ENCODE peak calls at places on chromosomes 13 and 19, in nine cellular contexts. One of them, this sample, is unnamed.

GRCh38 chr19:57632987-57633831 is at the start of gene ZNF211:
- DNase-seq in lung: peak
- DNase-seq in spleen: peak
- DNase-seq in CD8-positive, alpha-beta T cell: peak
- DNase-seq in neural progenitor cell: peak
- DNase-seq in CD4-positive, alpha-beta memory T cell: peak
- DNase-seq in colonic mucosa: peak
- DNase-seq in brain microvascular endothelial cell: peak
- DNase-seq in cardiac muscle cell: peak
- DNase-seq in this sample: peak

GRCh38 chr19:47094557-47095517 is 18.7 kb downstream of the ZC3H4 start:
- DNase-seq in neural progenitor cell: no peak
- DNase-seq in CD8-positive, alpha-beta T cell: peak
- DNase-seq in CD4-positive, alpha-beta memory T cell: peak
- DNase-seq in lung: peak
- DNase-seq in spleen: peak
- DNase-seq in cardiac muscle cell: no peak
- DNase-seq in colonic mucosa: peak
- DNase-seq in brain microvascular endothelial cell: no peak
- DNase-seq in this sample: no peak

GRCh38 chr13:79548886-79549285 is 67.9 kb downstream of the NDFIP2 start:
- DNase-seq in colonic mucosa: no peak
- DNase-seq in brain microvascular endothelial cell: no peak
- DNase-seq in spleen: no peak
- DNase-seq in CD4-positive, alpha-beta memory T cell: no peak
- DNase-seq in neural progenitor cell: no peak
- DNase-seq in cardiac muscle cell: peak
- DNase-seq in lung: no peak
- DNase-seq in CD8-positive, alpha-beta T cell: no peak
- DNase-seq in this sample: no peak

GRCh38 chr19:48999481-49000325 is 6.0 kb downstream of the RUVBL2 start:
- DNase-seq in CD4-positive, alpha-beta memory T cell: peak
- DNase-seq in lung: peak
- DNase-seq in CD8-positive, alpha-beta T cell: peak
- DNase-seq in brain microvascular endothelial cell: peak
- DNase-seq in spleen: peak
- DNase-seq in colonic mucosa: peak
- DNase-seq in neural progenitor cell: peak
- DNase-seq in cardiac muscle cell: peak
- DNase-seq in this sample: no peak

GRCh38 chr13:99354371-99354951 is 47.3 kb upstream of the GPR183 start:
- DNase-seq in CD8-positive, alpha-beta T cell: no peak
- DNase-seq in CD4-positive, alpha-beta memory T cell: peak
- DNase-seq in cardiac muscle cell: no peak
- DNase-seq in spleen: no peak
- DNase-seq in colonic mucosa: no peak
- DNase-seq in lung: no peak
- DNase-seq in brain microvascular endothelial cell: no peak
- DNase-seq in neural progenitor cell: no peak
- DNase-seq in this sample: no peak

GRCh38 chr19:31351212-31352193 is 2.3 kb upstream of the TSHZ3 start:
- DNase-seq in lung: no peak
- DNase-seq in neural progenitor cell: peak
- DNase-seq in CD8-positive, alpha-beta T cell: no peak
- DNase-seq in colonic mucosa: no peak
- DNase-seq in CD4-positive, alpha-beta memory T cell: no peak
- DNase-seq in spleen: peak
- DNase-seq in cardiac muscle cell: peak
- DNase-seq in brain microvascular endothelial cell: peak
- DNase-seq in this sample: peak

GRCh38 chr19:39582891-39583625 is 19.3 kb upstream of the LGALS13 start:
- DNase-seq in colonic mucosa: no peak
- DNase-seq in CD8-positive, alpha-beta T cell: no peak
- DNase-seq in neural progenitor cell: no peak
- DNase-seq in lung: no peak
- DNase-seq in brain microvascular endothelial cell: no peak
- DNase-seq in spleen: no peak
- DNase-seq in cardiac muscle cell: no peak
- DNase-seq in CD4-positive, alpha-beta memory T cell: no peak
- DNase-seq in this sample: no peak

GRCh38 chr19:11421607-11422098 is 2.5 kb upstream of the RGL3 start:
- DNase-seq in spleen: peak
- DNase-seq in lung: peak
- DNase-seq in neural progenitor cell: peak
- DNase-seq in brain microvascular endothelial cell: no peak
- DNase-seq in cardiac muscle cell: peak
- DNase-seq in colonic mucosa: peak
- DNase-seq in CD4-positive, alpha-beta memory T cell: no peak
- DNase-seq in CD8-positive, alpha-beta T cell: no peak
- DNase-seq in this sample: peak

GRCh38 chr19:1650627-1651009 is 1.8 kb downstream of the TCF3 start:
- DNase-seq in CD4-positive, alpha-beta memory T cell: peak
- DNase-seq in lung: no peak
- DNase-seq in colonic mucosa: no peak
- DNase-seq in spleen: peak
- DNase-seq in cardiac muscle cell: peak
- DNase-seq in CD8-positive, alpha-beta T cell: no peak
- DNase-seq in neural progenitor cell: peak
- DNase-seq in brain microvascular endothelial cell: no peak
- DNase-seq in this sample: no peak

GRCh38 chr19:49157445-49158224 is at the start of gene TRPM4:
- DNase-seq in spleen: peak
- DNase-seq in lung: peak
- DNase-seq in CD8-positive, alpha-beta T cell: no peak
- DNase-seq in brain microvascular endothelial cell: peak
- DNase-seq in CD4-positive, alpha-beta memory T cell: no peak
- DNase-seq in neural progenitor cell: peak
- DNase-seq in colonic mucosa: peak
- DNase-seq in cardiac muscle cell: peak
- DNase-seq in this sample: peak

GRCh38 chr13:30892966-30893365 is 13.1 kb upstream of the MEDAG start:
- DNase-seq in cardiac muscle cell: peak
- DNase-seq in CD8-positive, alpha-beta T cell: no peak
- DNase-seq in colonic mucosa: no peak
- DNase-seq in brain microvascular endothelial cell: peak
- DNase-seq in CD4-positive, alpha-beta memory T cell: no peak
- DNase-seq in spleen: no peak
- DNase-seq in lung: no peak
- DNase-seq in neural progenitor cell: peak
- DNase-seq in this sample: no peak

GRCh38 chr19:45496349-45496953 is 396 bp downstream of the RTN2 start:
- DNase-seq in CD4-positive, alpha-beta memory T cell: peak
- DNase-seq in CD8-positive, alpha-beta T cell: no peak
- DNase-seq in lung: no peak
- DNase-seq in spleen: peak
- DNase-seq in cardiac muscle cell: peak
- DNase-seq in neural progenitor cell: peak
- DNase-seq in brain microvascular endothelial cell: no peak
- DNase-seq in colonic mucosa: peak
- DNase-seq in this sample: peak

GRCh38 chr13:19382111-19382510 is 179.2 kb downstream of the TPTE2 start:
- DNase-seq in CD4-positive, alpha-beta memory T cell: no peak
- DNase-seq in brain microvascular endothelial cell: no peak
- DNase-seq in cardiac muscle cell: no peak
- DNase-seq in neural progenitor cell: no peak
- DNase-seq in spleen: no peak
- DNase-seq in colonic mucosa: no peak
- DNase-seq in lung: no peak
- DNase-seq in CD8-positive, alpha-beta T cell: no peak
- DNase-seq in this sample: no peak
- H3K27ac ChIP-seq in CD4-positive, alpha-beta memory T cell: no peak
- H3K27ac ChIP-seq in brain microvascular endothelial cell: no peak
- H3K27ac ChIP-seq in cardiac muscle cell: no peak
- H3K27ac ChIP-seq in neural progenitor cell: no peak
- H3K27ac ChIP-seq in spleen: no peak
- H3K27ac ChIP-seq in colonic mucosa: no peak
- H3K27ac ChIP-seq in lung: no peak
- H3K27ac ChIP-seq in CD8-positive, alpha-beta T cell: no peak
- H3K27ac ChIP-seq in this sample: no peak

DNA sequence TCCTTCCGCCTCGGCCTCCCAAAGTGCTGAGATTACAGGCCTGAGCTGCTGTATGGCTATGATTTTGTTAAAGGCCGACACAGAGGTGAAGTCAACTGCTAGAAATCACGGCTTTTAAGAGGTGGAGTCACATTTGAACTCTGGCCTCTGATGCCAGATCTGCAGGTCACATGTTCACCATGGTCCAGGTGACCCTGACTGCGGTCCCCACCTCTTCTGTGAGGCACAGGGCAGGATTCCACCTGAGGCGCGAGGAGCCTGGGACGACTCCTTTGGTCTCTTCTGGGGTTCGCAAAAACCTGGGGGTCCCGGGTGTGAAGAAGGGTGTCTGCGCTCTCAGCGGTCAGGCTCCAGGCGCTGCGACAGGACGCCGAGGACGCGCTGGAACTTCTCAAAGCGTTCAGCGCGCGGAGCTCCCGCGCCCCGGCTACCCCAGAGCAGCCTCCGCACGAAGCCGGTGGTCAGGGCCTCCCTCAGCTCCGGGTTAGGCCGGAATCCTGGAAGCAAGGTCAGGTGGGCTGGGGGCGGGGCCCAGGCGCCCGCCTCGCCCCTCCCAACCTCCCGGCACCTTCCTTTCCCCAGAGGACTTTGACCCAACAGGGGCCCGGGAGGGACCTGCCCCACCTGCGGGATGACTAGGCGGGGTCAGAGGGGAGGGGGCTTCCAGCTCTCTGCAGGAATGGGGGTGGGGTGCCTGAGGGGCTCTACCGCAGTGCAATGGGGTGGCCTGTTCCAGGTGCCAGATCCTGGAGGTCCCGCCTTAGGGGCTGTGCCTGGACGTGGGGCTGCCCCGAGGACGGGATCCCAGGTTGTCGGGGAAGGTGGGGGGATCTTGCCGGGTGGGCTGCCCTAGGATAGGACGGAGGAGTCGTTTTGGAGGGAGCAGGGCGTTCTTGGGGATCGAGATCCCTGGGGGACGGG is 13.0 kb downstream of the TRIP10 start:
- DNase-seq in cardiac muscle cell: no peak
- DNase-seq in CD8-positive, alpha-beta T cell: no peak
- DNase-seq in brain microvascular endothelial cell: no peak
- DNase-seq in CD4-positive, alpha-beta memory T cell: no peak
- DNase-seq in neural progenitor cell: peak
- DNase-seq in spleen: peak
- DNase-seq in lung: no peak
- DNase-seq in colonic mucosa: peak
- DNase-seq in this sample: no peak
- H3K27ac ChIP-seq in cardiac muscle cell: no peak
- H3K27ac ChIP-seq in CD8-positive, alpha-beta T cell: no peak
- H3K27ac ChIP-seq in brain microvascular endothelial cell: no peak
- H3K27ac ChIP-seq in CD4-positive, alpha-beta memory T cell: peak
- H3K27ac ChIP-seq in neural progenitor cell: no peak
- H3K27ac ChIP-seq in spleen: peak
- H3K27ac ChIP-seq in lung: peak
- H3K27ac ChIP-seq in colonic mucosa: peak
- H3K27ac ChIP-seq in this sample: no peak

DNA sequence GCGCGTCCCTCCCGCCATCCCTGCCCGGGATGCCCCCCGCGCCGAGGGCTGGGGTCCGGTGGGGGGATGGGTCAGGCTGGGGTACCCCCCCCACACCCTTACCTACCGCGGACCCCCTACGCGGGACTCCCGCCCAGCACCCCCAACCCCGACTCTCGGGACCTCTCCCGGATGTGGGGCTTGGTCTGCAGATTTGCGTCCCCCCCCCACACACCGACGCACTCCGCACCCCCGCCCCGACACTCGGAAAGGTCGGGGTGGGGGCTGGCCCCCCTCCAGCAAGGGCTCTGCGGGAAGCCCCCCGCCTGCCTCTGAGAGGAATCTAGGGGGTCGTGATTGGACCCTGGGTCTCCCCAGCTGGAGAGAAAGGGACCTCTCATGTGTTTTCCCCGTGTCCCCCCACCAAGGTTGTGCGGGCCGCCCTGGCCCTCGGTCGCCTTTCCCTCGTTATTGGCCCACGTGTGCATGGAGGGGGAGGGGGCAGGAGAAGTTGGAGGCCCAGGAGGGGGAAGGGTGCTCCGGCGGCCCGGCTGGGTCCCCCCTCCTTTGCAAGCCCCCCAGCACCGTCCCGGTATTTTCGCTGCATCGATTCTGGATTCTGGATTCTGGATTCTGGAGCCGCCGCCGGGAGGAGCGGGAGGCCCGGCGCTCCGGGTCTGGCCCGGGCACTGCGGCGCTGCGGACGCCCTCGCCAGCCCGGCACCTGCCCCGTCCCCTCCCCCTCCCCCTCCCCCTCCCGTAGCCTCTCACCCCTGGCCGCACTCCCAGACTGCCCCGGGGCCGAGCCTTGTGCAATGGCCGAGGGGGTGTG is 583 bp downstream of the NFIC start:
- DNase-seq in cardiac muscle cell: peak
- DNase-seq in spleen: peak
- DNase-seq in CD4-positive, alpha-beta memory T cell: no peak
- DNase-seq in neural progenitor cell: peak
- DNase-seq in CD8-positive, alpha-beta T cell: no peak
- DNase-seq in colonic mucosa: peak
- DNase-seq in brain microvascular endothelial cell: no peak
- DNase-seq in lung: no peak
- DNase-seq in this sample: no peak
- H3K27ac ChIP-seq in cardiac muscle cell: peak
- H3K27ac ChIP-seq in spleen: peak
- H3K27ac ChIP-seq in CD4-positive, alpha-beta memory T cell: peak
- H3K27ac ChIP-seq in neural progenitor cell: no peak
- H3K27ac ChIP-seq in CD8-positive, alpha-beta T cell: no peak
- H3K27ac ChIP-seq in colonic mucosa: peak
- H3K27ac ChIP-seq in brain microvascular endothelial cell: peak
- H3K27ac ChIP-seq in lung: peak
- H3K27ac ChIP-seq in this sample: peak

GRCh38 chr13:41812851-41813250 is 148.1 kb downstream of the VWA8 start:
- DNase-seq in CD8-positive, alpha-beta T cell: no peak
- DNase-seq in colonic mucosa: no peak
- DNase-seq in spleen: no peak
- DNase-seq in neural progenitor cell: no peak
- DNase-seq in lung: no peak
- DNase-seq in brain microvascular endothelial cell: no peak
- DNase-seq in CD4-positive, alpha-beta memory T cell: no peak
- DNase-seq in cardiac muscle cell: no peak
- DNase-seq in this sample: no peak

GRCh38 chr13:41811588-41812021 is 149.3 kb downstream of the VWA8 start:
- DNase-seq in colonic mucosa: no peak
- DNase-seq in CD8-positive, alpha-beta T cell: no peak
- DNase-seq in lung: no peak
- DNase-seq in CD4-positive, alpha-beta memory T cell: peak
- DNase-seq in spleen: no peak
- DNase-seq in cardiac muscle cell: no peak
- DNase-seq in brain microvascular endothelial cell: no peak
- DNase-seq in neural progenitor cell: no peak
- DNase-seq in this sample: no peak

GRCh38 chr13:41812237-41812636 is 148.7 kb downstream of the VWA8 start:
- DNase-seq in colonic mucosa: no peak
- DNase-seq in CD8-positive, alpha-beta T cell: no peak
- DNase-seq in spleen: no peak
- DNase-seq in lung: no peak
- DNase-seq in brain microvascular endothelial cell: no peak
- DNase-seq in neural progenitor cell: no peak
- DNase-seq in cardiac muscle cell: no peak
- DNase-seq in CD4-positive, alpha-beta memory T cell: no peak
- DNase-seq in this sample: no peak

GRCh38 chr13:41813426-41813825 is 147.5 kb downstream of the VWA8 start:
- DNase-seq in brain microvascular endothelial cell: no peak
- DNase-seq in neural progenitor cell: no peak
- DNase-seq in lung: no peak
- DNase-seq in colonic mucosa: no peak
- DNase-seq in CD4-positive, alpha-beta memory T cell: no peak
- DNase-seq in CD8-positive, alpha-beta T cell: no peak
- DNase-seq in spleen: no peak
- DNase-seq in cardiac muscle cell: peak
- DNase-seq in this sample: no peak

GRCh38 chr13:41809962-41810361 is 150.9 kb downstream of the VWA8 start:
- DNase-seq in lung: no peak
- DNase-seq in neural progenitor cell: no peak
- DNase-seq in colonic mucosa: no peak
- DNase-seq in spleen: no peak
- DNase-seq in cardiac muscle cell: no peak
- DNase-seq in brain microvascular endothelial cell: no peak
- DNase-seq in CD8-positive, alpha-beta T cell: no peak
- DNase-seq in CD4-positive, alpha-beta memory T cell: no peak
- DNase-seq in this sample: no peak
- H3K27ac ChIP-seq in lung: no peak
- H3K27ac ChIP-seq in neural progenitor cell: no peak
- H3K27ac ChIP-seq in colonic mucosa: no peak
- H3K27ac ChIP-seq in spleen: no peak
- H3K27ac ChIP-seq in cardiac muscle cell: no peak
- H3K27ac ChIP-seq in brain microvascular endothelial cell: no peak
- H3K27ac ChIP-seq in CD8-positive, alpha-beta T cell: no peak
- H3K27ac ChIP-seq in CD4-positive, alpha-beta memory T cell: no peak
- H3K27ac ChIP-seq in this sample: no peak

This sample was measured in heart left ventricle.